ENCODE peak calls at places on chromosome 9, in eight cellular contexts. N is dorsolateral prefrontal cortex, S is GM12891, P is Ammon's horn, I is iris pigment epithelial cell, M is HEK293T, H is fibroblast of pulmonary artery, W is aorta. R is an unnamed sample.

GRCh38 chr9:72554221-72554641 is 32.8 kb downstream of the TMC1 start:
- DNase-seq in N (no peak), S (no peak), P (no peak), I (peak; percentile 84), M (no peak), H (peak; percentile 90), W (no peak), R (no peak)

GRCh38 chr9:134434896-134435506 is 108.7 kb downstream of the RXRA start:
- DNase-seq in N (peak; percentile 94), S (no peak), P (peak; percentile 97), I (peak; percentile 97), M (peak; percentile 79), H (peak; percentile 98), W (peak; percentile 98), R (peak; percentile 88)

GRCh38 chr9:75979362-75979761 is 88.9 kb downstream of the PCSK5 start:
- DNase-seq in N (no peak), S (no peak), P (no peak), I (peak; percentile 24), M (peak; percentile 34), H (peak; percentile 31), W (no peak), R (no peak)

GRCh38 chr9:108664309-108665255 is 191.2 kb downstream of the ACTL7B start:
- DNase-seq in N (no peak), S (no peak), P (no peak), I (no peak), M (no peak), H (no peak), W (no peak), R (no peak)

GRCh38 chr9:130197888-130198287 is 25.7 kb downstream of the NCS1 start:
- DNase-seq in N (no peak), S (no peak), P (no peak), I (no peak), M (no peak), H (no peak), W (no peak), R (no peak)

GRCh38 chr9:130886981-130887380 is 9.6 kb downstream of the QRFP start:
- DNase-seq in N (no peak), S (no peak), P (no peak), I (no peak), M (no peak), H (no peak), W (no peak), R (no peak)

GRCh38 chr9:14417230-14417629 is 103.3 kb upstream of the NFIB start:
- DNase-seq in N (no peak), S (no peak), P (no peak), I (peak; percentile 72), M (no peak), H (peak; percentile 65), W (no peak), R (no peak)

GRCh38 chr9:124818431-124819281 is 34.6 kb upstream of the WDR38 start:
- DNase-seq in N (no peak), S (no peak), P (no peak), I (peak; percentile 40), M (peak; percentile 39), H (no peak), W (peak; percentile 33), R (no peak)

GRCh38 chr9:69264526-69264925 is 60.5 kb upstream of the ENTREP1 start:
- DNase-seq in N (no peak), S (no peak), P (peak; percentile 10), I (no peak), M (no peak), H (no peak), W (no peak), R (no peak)

GRCh38 chr9:4298255-4299005 is 1.4 kb downstream of the GLIS3 start:
- DNase-seq in N (no peak), S (peak; percentile 35), P (peak; percentile 16), I (peak; percentile 50), M (peak; percentile 20), H (no peak), W (peak; percentile 69), R (no peak)

R was measured in cerebellum.